ENCODE peak calls at places on chromosomes 12 and 14, in six cellular contexts. X is psoas muscle, R is OCI-LY7, A is breast epithelium, Z is IMR-90, T is cardiac muscle cell. W is an unnamed sample. For H3K4me1, the result is how much of the 10 kb centered on the place peaks cover.

GRCh38 chr12:569803-570236 is 93.4 kb downstream of the NINJ2 start:
- DNase-seq in X (peak), Z (peak), A (peak), T (peak), R (peak), W (peak)

GRCh38 chr12:54390668-54391551 is 6.4 kb upstream of the ZNF385A start:
- DNase-seq in Z (no peak), T (no peak), R (peak), X (peak), A (peak), W (peak)

GRCh38 chr14:72781476-72782181 is 112.3 kb downstream of the DPF3 start:
- DNase-seq in R (no peak), Z (peak), T (peak), A (no peak), X (no peak), W (no peak)

GRCh38 chr12:64669270-64669842 is 59.1 kb downstream of the RASSF3 start:
- DNase-seq in T (peak), R (peak), A (no peak), X (no peak), Z (peak), W (peak)

GRCh38 chr14:81018714-81019512 is 63.5 kb downstream of the TSHR start:
- DNase-seq in R (no peak), T (no peak), A (no peak), Z (no peak), X (no peak), W (no peak)

GRCh38 chr12:15701212-15701611 is 88.0 kb downstream of the EPS8 start:
- DNase-seq in R (no peak), T (peak), Z (peak), X (no peak), A (no peak), W (no peak)

GRCh38 chr14:31297701-31298344 is 90.2 kb upstream of the HECTD1 start:
- DNase-seq in A (no peak), X (no peak), T (peak), Z (peak), R (no peak), W (no peak)

GRCh38 chr12:92146865-92147264 is 1.2 kb upstream of the BTG1 start:
- DNase-seq in T (no peak), R (peak), Z (no peak), X (no peak), A (no peak), W (no peak)

GRCh38 chr14:68231832-68232642 is 412.5 kb downstream of the RAD51B start:
- DNase-seq in X (no peak), Z (peak), T (peak), A (no peak), R (no peak), W (no peak)

GRCh38 chr14:73239463-73240241 is 2.3 kb downstream of the PAPLN start:
- DNase-seq in T (peak), A (peak), R (no peak), Z (peak), X (peak), W (peak)

GRCh38 chr14:61217516-61217915 is 63.6 kb downstream of the TMEM30B start:
- DNase-seq in A (peak), X (no peak), T (no peak), Z (no peak), R (no peak), W (no peak)
- H3K4me1 ChIP-seq in A (under half), X (under half), T (under half), Z (under half), R (under half), W (under half)

GRCh38 chr14:85421166-85421877 is 108.6 kb upstream of the FLRT2 start:
- DNase-seq in R (no peak), Z (peak), A (no peak), X (no peak), T (peak), W (no peak)
- H3K27ac ChIP-seq in R (no peak), Z (no peak), A (no peak), X (no peak), T (no peak), W (no peak)

GRCh38 chr12:86229772-86230171 is 26.4 kb downstream of the MGAT4C start:
- DNase-seq in Z (no peak), X (no peak), A (no peak), T (no peak), R (no peak), W (no peak)

GRCh38 chr12:86228656-86229055 is 27.5 kb downstream of the MGAT4C start:
- DNase-seq in T (no peak), R (no peak), Z (no peak), A (no peak), X (no peak), W (no peak)

GRCh38 chr12:86233126-86233525 is 23.1 kb downstream of the MGAT4C start:
- DNase-seq in X (no peak), T (no peak), R (no peak), A (no peak), Z (no peak), W (no peak)

GRCh38 chr12:86234309-86234708 is 21.9 kb downstream of the MGAT4C start:
- DNase-seq in X (no peak), A (no peak), R (no peak), T (no peak), Z (no peak), W (no peak)

DNA sequence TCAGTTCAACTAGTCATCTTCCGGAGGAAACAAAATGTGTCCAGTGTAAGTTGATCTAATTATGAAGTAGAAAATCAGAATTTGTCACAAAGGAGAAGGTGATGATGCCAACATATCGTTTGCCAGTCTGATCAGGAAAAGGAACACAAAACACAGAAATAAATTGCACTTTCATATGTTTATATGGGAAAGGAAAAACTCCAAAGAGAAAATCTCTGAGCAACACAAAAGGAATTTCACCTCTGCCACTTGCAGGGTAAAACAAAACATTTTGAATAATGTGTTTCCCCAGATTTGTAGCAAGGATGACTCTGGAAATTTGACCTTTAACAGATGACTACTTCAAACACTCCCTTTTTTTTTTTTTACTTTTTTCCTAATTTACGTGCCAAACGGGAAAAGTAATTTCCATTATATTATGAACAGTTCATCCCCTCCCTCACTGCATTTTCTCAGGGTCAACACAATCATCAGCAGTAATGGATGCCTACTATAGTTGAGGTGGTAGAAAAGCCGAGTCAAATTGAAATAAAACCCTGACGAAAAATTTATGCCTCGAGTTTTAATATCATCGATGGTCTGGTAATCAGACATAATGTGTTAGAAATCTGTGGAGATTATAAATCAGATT is 25.6 kb downstream of the MGAT4C start:
- DNase-seq in X (no peak), T (peak), A (no peak), Z (peak), R (no peak), W (no peak)
- H3K4me3 ChIP-seq in X (no peak), T (no peak), A (no peak), Z (no peak), R (no peak), W (no peak)

GRCh38 chr14:98907981-98908544 is 363.9 kb downstream of the BCL11B start:
- DNase-seq in X (no peak), A (no peak), R (no peak), Z (no peak), T (no peak), W (no peak)
- H3K4me1 ChIP-seq in X (under half), A (under half), R (under half), Z (under half), T (under half), W (under half)

GRCh38 chr12:89072303-89073026 is 279.8 kb downstream of the DUSP6 start:
- DNase-seq in X (no peak), R (no peak), A (no peak), Z (no peak), T (no peak), W (no peak)

GRCh38 chr12:89070603-89071002 is 281.7 kb downstream of the DUSP6 start:
- DNase-seq in A (no peak), R (no peak), T (no peak), Z (no peak), X (no peak), W (no peak)

GRCh38 chr12:89067436-89067835 is 284.9 kb downstream of the DUSP6 start:
- DNase-seq in T (peak), A (no peak), R (no peak), Z (peak), X (no peak), W (no peak)

GRCh38 chr12:89073027-89073398 is 279.3 kb downstream of the DUSP6 start:
- DNase-seq in A (no peak), Z (peak), X (no peak), R (no peak), T (peak), W (no peak)

GRCh38 chr12:89069431-89069830 is 282.9 kb downstream of the DUSP6 start:
- DNase-seq in X (no peak), A (no peak), T (peak), R (no peak), Z (peak), W (no peak)
- H3K27ac ChIP-seq in X (no peak), A (no peak), T (no peak), R (no peak), Z (no peak), W (no peak)

GRCh38 chr12:68245071-68246021 is 8.1 kb downstream of the IL22 start:
- DNase-seq in A (no peak), X (no peak), Z (peak), R (no peak), T (peak), W (peak)
- H3K4me3 ChIP-seq in A (peak), X (peak), Z (no peak), R (no peak), T (peak), W (peak)

W was measured in right cardiac atrium.